ENCODE peak calls at places on chromosomes 12 and 14, in eight cellular contexts. O, J, S, W, N, D, G and H are unnamed samples.

GRCh38 chr14:92531151-92531873 is 17.7 kb downstream of the RIN3 start:
- DNase-seq in O (no peak), N (no peak), D (peak; percentile 80), W (no peak), S (no peak), J (no peak), G (no peak), H (no peak)

GRCh38 chr14:81550001-81550642 is 16.5 kb upstream of the SEL1L start:
- DNase-seq in O (no peak), N (no peak), W (no peak), S (no peak), G (no peak), D (no peak), J (no peak), H (no peak)

GRCh38 chr14:79584679-79585078 is 626.6 kb downstream of the DIO2 start:
- DNase-seq in S (no peak), D (no peak), G (no peak), J (no peak), O (no peak), N (peak; percentile 97), W (no peak), H (no peak)

GRCh38 chr14:68230941-68231717 is 411.6 kb downstream of the RAD51B start:
- DNase-seq in G (no peak), N (peak; percentile 74), O (no peak), D (no peak), J (no peak), S (no peak), W (no peak), H (no peak)

GRCh38 chr14:97039717-97040363 is 242.7 kb downstream of the VRK1 start:
- DNase-seq in S (no peak), O (no peak), D (no peak), G (no peak), N (no peak), J (no peak), W (no peak), H (no peak)

GRCh38 chr14:64421166-64421565 is 33.0 kb downstream of the MTHFD1 start:
- DNase-seq in S (no peak), N (peak; percentile 88), J (peak; percentile 62), G (no peak), O (no peak), W (no peak), D (no peak), H (peak; percentile 4)

GRCh38 chr14:79464468-79464867 is 746.8 kb downstream of the DIO2 start:
- DNase-seq in O (no peak), G (no peak), S (no peak), W (no peak), N (peak; percentile 27), J (no peak), D (no peak), H (no peak)

GRCh38 chr14:61568572-61569011 is 126.7 kb upstream of the HIF1A start:
- DNase-seq in D (peak; percentile 75), S (peak; percentile 15), W (peak; percentile 69), J (no peak), N (no peak), O (no peak), G (no peak), H (peak; percentile 33)

GRCh38 chr12:87967871-87968270 is 61.3 kb downstream of the C12orf50 start:
- DNase-seq in N (no peak), G (no peak), J (no peak), D (no peak), O (no peak), S (no peak), W (no peak), H (no peak)

GRCh38 chr14:96253140-96253539 is 2.9 kb upstream of the BDKRB1 start:
- DNase-seq in W (no peak), O (no peak), G (no peak), D (no peak), S (no peak), N (peak; percentile 94), J (no peak), H (no peak)

GRCh38 chr12:108609535-108610335 is 11.9 kb upstream of the TMEM119 start:
- DNase-seq in O (no peak), J (peak; percentile 82), S (no peak), D (no peak), N (peak; percentile 92), G (no peak), W (no peak), H (no peak)

GRCh38 chr12:52023976-52024688 is 17.4 kb downstream of the TAMALIN start:
- DNase-seq in W (no peak), D (no peak), O (no peak), N (no peak), J (no peak), G (no peak), S (no peak), H (no peak)